ENCODE peak calls at places on chromosomes 1 and 21, in six cellular contexts. H, E, N, P, I and D are unnamed samples.

GRCh38 chr1:235295902-235296350 is 32.1 kb downstream of the ARID4B start:
- DNase-seq in H (peak; percentile 81), E (no peak), N (peak; percentile 26), P (no peak), I (peak; percentile 86), D (no peak)

GRCh38 chr1:33360367-33360766 is 39.5 kb upstream of the A3GALT2 start:
- DNase-seq in H (no peak), E (no peak), N (no peak), P (no peak), I (peak; percentile 37), D (no peak)

GRCh38 chr1:51535006-51535592 is 16.0 kb upstream of the EPS15 start:
- DNase-seq in H (peak; percentile 68), E (peak; percentile 21), N (peak; percentile 66), P (no peak), I (peak; percentile 60), D (peak; percentile 54)

GRCh38 chr1:156149374-156150106 is 3.8 kb upstream of the SEMA4A start:
- DNase-seq in H (no peak), E (no peak), N (peak; percentile 70), P (peak; percentile 90), I (no peak), D (peak; percentile 97)

GRCh38 chr21:44420416-44421205 is 34.7 kb upstream of the LRRC3 start:
- DNase-seq in H (no peak), E (no peak), N (no peak), P (no peak), I (no peak), D (no peak)

GRCh38 chr1:209845405-209845725 is 17.6 kb downstream of the UTP25 start:
- DNase-seq in H (no peak), E (no peak), N (no peak), P (no peak), I (no peak), D (no peak)

GRCh38 chr1:102897537-102897936 is 210.8 kb downstream of the COL11A1 start:
- DNase-seq in H (peak; percentile 75), E (no peak), N (peak; percentile 66), P (no peak), I (peak; percentile 99), D (no peak)

GRCh38 chr1:231519166-231519565 is 9.3 kb upstream of the TSNAX start:
- DNase-seq in H (peak; percentile 15), E (no peak), N (no peak), P (no peak), I (no peak), D (no peak)

GRCh38 chr1:67647036-67647798 is 37.8 kb upstream of the GADD45A start:
- DNase-seq in H (no peak), E (no peak), N (peak; percentile 17), P (no peak), I (no peak), D (no peak)

GRCh38 chr1:179251675-179252074 is 22.2 kb upstream of the ABL2 start:
- DNase-seq in H (peak; percentile 67), E (peak; percentile 6), N (peak; percentile 56), P (no peak), I (peak; percentile 50), D (no peak)

GRCh38 chr1:42006836-42007235 is 88.1 kb upstream of the HIVEP3 start:
- DNase-seq in H (peak; percentile 21), E (no peak), N (no peak), P (no peak), I (peak; percentile 5), D (no peak)

DNA sequence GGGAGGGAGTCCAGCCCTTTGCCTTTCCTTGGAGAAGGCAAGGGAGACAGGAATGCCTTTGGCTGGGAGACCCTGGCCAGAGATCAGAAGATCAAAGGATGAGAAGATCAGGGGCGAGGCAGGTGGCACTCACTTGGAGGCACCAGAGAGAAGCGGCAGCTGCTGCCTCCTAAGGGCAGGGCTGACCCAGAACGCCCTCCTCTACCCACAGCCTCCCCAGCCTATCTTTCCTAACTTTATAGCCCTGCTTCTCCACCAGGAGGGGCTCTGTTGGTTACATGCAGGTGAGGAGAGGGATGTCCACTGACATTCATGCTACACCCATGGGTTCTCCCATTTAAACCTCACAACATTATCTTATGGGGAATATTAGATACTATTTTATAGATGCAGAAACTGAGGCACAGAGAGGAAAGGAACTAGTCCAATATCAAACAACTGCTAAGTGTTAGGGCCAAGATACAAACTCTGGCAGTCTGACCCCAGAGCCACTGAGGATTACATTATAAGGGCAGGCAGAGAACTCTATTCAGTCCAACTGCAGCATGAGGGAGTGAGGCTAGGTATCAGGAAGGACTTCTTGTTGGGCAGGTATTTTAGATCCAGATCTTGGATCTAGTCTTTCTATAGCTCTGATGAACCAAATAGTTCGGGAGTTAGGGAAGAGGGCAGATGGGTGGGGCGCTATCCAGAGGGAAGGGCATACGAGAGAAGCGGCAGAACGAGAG is 19.9 kb downstream of the LGR6 start:
- DNase-seq in H (no peak), E (no peak), N (no peak), P (no peak), I (no peak), D (peak; percentile 87)
- H2AFZ ChIP-seq in H (no peak overlapping the region), E (peak overlapping the region; percentile 81), N (no peak overlapping the region), P (peak overlapping the region; percentile 47), I (peak overlapping the region; percentile 67), D (no peak overlapping the region)

GRCh38 chr1:111507411-111508201 is 4.2 kb upstream of the ADORA3 start:
- DNase-seq in H (peak; percentile 55), E (peak; percentile 55), N (no peak), P (peak; percentile 27), I (peak; percentile 55), D (peak; percentile 86)
- H2BK5ac ChIP-seq in H (peak overlapping the region; percentile 94), E (peak overlapping the region; percentile 43), N (peak overlapping the region; percentile 21), P (peak overlapping the region; percentile 89), I (peak overlapping the region; percentile 5), D (no peak overlapping the region)

GRCh38 chr1:169044296-169044695 is 62.2 kb upstream of the ATP1B1 start:
- DNase-seq in H (no peak), E (no peak), N (no peak), P (no peak), I (no peak), D (no peak)
- H2AFZ ChIP-seq in H (no peak overlapping the region), E (no peak overlapping the region), N (no peak overlapping the region), P (no peak overlapping the region), I (no peak overlapping the region), D (no peak overlapping the region)

DNA sequence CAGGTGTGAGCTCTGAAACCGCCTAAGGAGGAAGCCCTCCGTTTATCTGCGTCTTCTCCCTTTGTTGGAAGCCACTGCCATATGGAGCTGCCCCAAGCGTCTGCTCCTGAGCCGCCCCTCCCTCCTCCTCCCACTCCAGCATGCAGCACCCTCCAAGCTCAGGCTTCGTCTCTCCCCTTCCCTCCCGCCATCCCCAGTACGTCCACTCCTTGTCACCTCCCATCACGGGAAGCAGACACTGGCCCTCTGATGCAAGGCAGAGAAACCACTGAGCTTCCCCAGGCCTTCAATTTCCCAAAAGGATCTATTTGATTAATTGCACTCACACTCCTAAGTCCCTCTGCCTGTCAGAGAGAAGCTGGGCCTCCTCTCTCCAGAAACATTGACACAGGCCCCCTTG is 52.5 kb downstream of the NFASC start:
- DNase-seq in H (no peak), E (no peak), N (no peak), P (no peak), I (no peak), D (peak; percentile 50)
- H2BK5ac ChIP-seq in H (no peak overlapping the region), E (no peak overlapping the region), N (no peak overlapping the region), P (peak overlapping the region; percentile 82), I (no peak overlapping the region), D (no peak overlapping the region)

GRCh38 chr1:221201773-221202172 is 322.5 kb downstream of the HLX start:
- DNase-seq in H (no peak), E (no peak), N (no peak), P (no peak), I (no peak), D (no peak)

GRCh38 chr1:221200464-221200863 is 321.2 kb downstream of the HLX start:
- DNase-seq in H (no peak), E (no peak), N (no peak), P (no peak), I (no peak), D (no peak)

GRCh38 chr1:221206076-221206475 is 326.8 kb downstream of the HLX start:
- DNase-seq in H (peak; percentile 8), E (no peak), N (no peak), P (no peak), I (no peak), D (no peak)

GRCh38 chr1:221203224-221204054 is 324.2 kb downstream of the HLX start:
- DNase-seq in H (peak; percentile 74), E (peak; percentile 69), N (peak; percentile 75), P (peak; percentile 54), I (peak; percentile 88), D (peak; percentile 76)

GRCh38 chr1:221204055-221204833 is 325.0 kb downstream of the HLX start:
- DNase-seq in H (no peak), E (no peak), N (no peak), P (no peak), I (no peak), D (no peak)
- H2AFZ ChIP-seq in H (no peak overlapping the region), E (no peak overlapping the region), N (no peak overlapping the region), P (no peak overlapping the region), I (no peak overlapping the region), D (no peak overlapping the region)

DNA sequence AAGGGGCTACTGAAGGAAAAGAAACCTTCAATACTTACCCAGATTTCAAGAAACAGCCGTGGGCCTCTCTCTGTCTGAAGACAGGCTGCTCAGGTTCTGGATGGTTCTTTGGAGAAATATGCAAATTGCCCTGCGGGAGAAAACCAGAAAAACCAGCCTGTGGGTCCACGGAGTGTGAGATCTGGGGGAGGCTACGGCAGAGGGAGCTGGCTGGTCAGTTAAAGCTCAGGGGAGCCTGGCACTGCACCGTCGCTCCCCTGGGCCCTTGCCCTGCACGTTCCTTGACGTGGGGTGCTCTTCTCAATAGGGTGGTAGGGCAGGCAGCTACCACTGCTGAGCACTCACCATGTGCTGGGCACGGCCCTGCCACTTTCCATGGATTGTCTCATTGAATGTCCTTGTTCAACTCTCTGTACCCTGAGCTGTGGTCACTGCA is 12.7 kb downstream of the TMCO4 start:
- DNase-seq in H (no peak), E (no peak), N (no peak), P (no peak), I (peak; percentile 99), D (peak; percentile 68)
- H2BK5ac ChIP-seq in H (no peak overlapping the region), E (no peak overlapping the region), N (no peak overlapping the region), P (peak overlapping the region; percentile 95), I (no peak overlapping the region), D (no peak overlapping the region)

GRCh38 chr1:221076467-221076866 is 197.2 kb downstream of the HLX start:
- DNase-seq in H (no peak), E (no peak), N (no peak), P (no peak), I (no peak), D (no peak)
- H2AFZ ChIP-seq in H (no peak overlapping the region), E (no peak overlapping the region), N (no peak overlapping the region), P (no peak overlapping the region), I (no peak overlapping the region), D (no peak overlapping the region)

GRCh38 chr1:23343246-23344110 is 606 bp downstream of the HNRNPR start:
- DNase-seq in H (peak; percentile 82), E (no peak), N (peak; percentile 87), P (no peak), I (peak; percentile 99), D (peak; percentile 31)
- H2BK5ac ChIP-seq in H (peak overlapping the region; percentile 86), E (peak overlapping the region; percentile 97), N (peak overlapping the region; percentile 99), P (peak overlapping the region; percentile 79), I (peak overlapping the region; percentile 99), D (no peak overlapping the region)